ENCODE peak calls at places on chromosomes 3 and 15, in ten cellular contexts. V, C, T, Z, U, Y, G, I, K and F are unnamed samples.

GRCh38 chr3:32220006-32220405 is 18.5 kb upstream of the CMTM8 start:
- DNase-seq in V (no peak), C (no peak), T (no peak), Z (no peak), U (no peak), Y (no peak), G (no peak), I (no peak), K (peak), F (no peak)

GRCh38 chr3:15964605-15965061 is 166.9 kb upstream of the ANKRD28 start:
- DNase-seq in V (peak), C (no peak), T (no peak), Z (no peak), U (peak), Y (peak), G (no peak), I (no peak), K (peak), F (no peak)

GRCh38 chr3:13023251-13024055 is 49.8 kb downstream of the IQSEC1 start:
- DNase-seq in V (no peak), C (no peak), T (no peak), Z (no peak), U (no peak), Y (no peak), G (no peak), I (peak), K (peak), F (no peak)

GRCh38 chr3:155639462-155640055 is 105.3 kb downstream of the PLCH1 start:
- DNase-seq in V (no peak), C (no peak), T (no peak), Z (no peak), U (no peak), Y (no peak), G (no peak), I (no peak), K (no peak), F (no peak)

GRCh38 chr15:78620021-78620838 is 566 bp downstream of the CHRNA3 start:
- DNase-seq in V (peak), C (peak), T (no peak), Z (no peak), U (peak), Y (peak), G (no peak), I (peak), K (peak), F (peak)

GRCh38 chr15:93049233-93049632 is 39.8 kb downstream of the RGMA start:
- DNase-seq in V (no peak), C (no peak), T (no peak), Z (no peak), U (no peak), Y (no peak), G (no peak), I (no peak), K (no peak), F (no peak)

GRCh38 chr3:2166552-2166951 is 67.9 kb downstream of the CNTN4 start:
- DNase-seq in V (no peak), C (no peak), T (no peak), Z (no peak), U (peak), Y (no peak), G (no peak), I (no peak), K (peak), F (no peak)

GRCh38 chr3:170531557-170532335 is 54.1 kb downstream of the SLC7A14 start:
- DNase-seq in V (no peak), C (no peak), T (no peak), Z (no peak), U (no peak), Y (no peak), G (no peak), I (no peak), K (no peak), F (no peak)

GRCh38 chr3:172094621-172095557 is 55.5 kb downstream of the FNDC3B start:
- DNase-seq in V (peak), C (no peak), T (no peak), Z (no peak), U (no peak), Y (no peak), G (no peak), I (peak), K (peak), F (no peak)

GRCh38 chr15:77544162-77544561 is 88.5 kb downstream of the LINGO1 start:
- DNase-seq in V (no peak), C (no peak), T (no peak), Z (no peak), U (no peak), Y (no peak), G (no peak), I (no peak), K (no peak), F (no peak)

GRCh38 chr3:102505542-102505941 is 70.7 kb downstream of the ZPLD1 start:
- DNase-seq in V (no peak), C (no peak), T (no peak), Z (no peak), U (no peak), Y (no peak), G (no peak), I (no peak), K (no peak), F (no peak)

GRCh38 chr3:38536686-38537085 is 40.5 kb downstream of the EXOG start:
- DNase-seq in V (no peak), C (no peak), T (no peak), Z (no peak), U (no peak), Y (no peak), G (no peak), I (no peak), K (no peak), F (no peak)

GRCh38 chr15:47670365-47670764 is 46.9 kb upstream of the SEMA6D start:
- DNase-seq in V (no peak), C (no peak), T (no peak), Z (no peak), U (peak), Y (no peak), G (no peak), I (no peak), K (no peak), F (no peak)

GRCh38 chr15:59380902-59381610 is 8.4 kb upstream of the MYO1E start:
- DNase-seq in V (no peak), C (no peak), T (no peak), Z (no peak), U (peak), Y (no peak), G (no peak), I (no peak), K (no peak), F (no peak)

GRCh38 chr3:108114423-108115065 is 23.7 kb upstream of the CD47 start:
- DNase-seq in V (no peak), C (no peak), T (no peak), Z (no peak), U (no peak), Y (no peak), G (no peak), I (no peak), K (no peak), F (no peak)

GRCh38 chr3:43638594-43639447 is 17.0 kb upstream of the ANO10 start:
- DNase-seq in V (no peak), C (peak), T (no peak), Z (no peak), U (peak), Y (no peak), G (peak), I (peak), K (peak), F (peak)

GRCh38 chr3:53800041-53800440 is 46.2 kb downstream of the CHDH start:
- DNase-seq in V (no peak), C (no peak), T (no peak), Z (no peak), U (no peak), Y (no peak), G (no peak), I (no peak), K (no peak), F (no peak)

GRCh38 chr3:30728143-30728542 is 121.7 kb downstream of the TGFBR2 start:
- DNase-seq in V (no peak), C (no peak), T (no peak), Z (no peak), U (no peak), Y (no peak), G (no peak), I (no peak), K (no peak), F (no peak)

GRCh38 chr3:99659032-99659431 is 20.6 kb downstream of the COL8A1 start:
- DNase-seq in V (peak), C (no peak), T (peak), Z (no peak), U (no peak), Y (peak), G (no peak), I (no peak), K (peak), F (no peak)

GRCh38 chr15:79028411-79028964 is 62.1 kb downstream of the RASGRF1 start:
- DNase-seq in V (peak), C (no peak), T (no peak), Z (peak), U (peak), Y (peak), G (no peak), I (peak), K (peak), F (peak)

GRCh38 chr15:58222698-58223097 is 84.5 kb downstream of the AQP9 start:
- DNase-seq in V (no peak), C (no peak), T (no peak), Z (no peak), U (no peak), Y (no peak), G (no peak), I (no peak), K (peak), F (no peak)

GRCh38 chr15:58221591-58222241 is 83.5 kb downstream of the AQP9 start:
- DNase-seq in V (peak), C (peak), T (no peak), Z (no peak), U (peak), Y (peak), G (no peak), I (peak), K (peak), F (peak)

GRCh38 chr15:58223432-58223831 is 85.3 kb downstream of the AQP9 start:
- DNase-seq in V (no peak), C (no peak), T (no peak), Z (no peak), U (no peak), Y (no peak), G (no peak), I (no peak), K (no peak), F (no peak)

GRCh38 chr15:58227706-58228543 is 89.7 kb downstream of the AQP9 start:
- DNase-seq in V (peak), C (peak), T (no peak), Z (peak), U (peak), Y (peak), G (peak), I (peak), K (peak), F (peak)

GRCh38 chr15:58224068-58224467 is 85.9 kb downstream of the AQP9 start:
- DNase-seq in V (peak), C (no peak), T (no peak), Z (no peak), U (no peak), Y (peak), G (no peak), I (no peak), K (no peak), F (no peak)
- TF ChIP-seq CTCF in V (no peak), C (no peak), T (no peak), Z (no peak), U (no peak), Y (no peak), G (no peak), I (no peak), K (no peak), F (no peak)

GRCh38 chr15:66966256-66966655 is 99.1 kb upstream of the SMAD3 start:
- DNase-seq in V (no peak), C (no peak), T (no peak), Z (no peak), U (no peak), Y (no peak), G (no peak), I (no peak), K (no peak), F (no peak)
- TF ChIP-seq CTCF in V (peak), C (no peak), T (no peak), Z (no peak), U (peak), Y (no peak), G (no peak), I (peak), K (peak), F (peak)

GRCh38 chr15:101121511-101122090 is 130.2 kb downstream of the CHSY1 start:
- DNase-seq in V (peak), C (peak), T (peak), Z (peak), U (peak), Y (peak), G (peak), I (peak), K (peak), F (peak)
- TF ChIP-seq CTCF in V (peak), C (no peak), T (no peak), Z (no peak), U (peak), Y (peak), G (peak), I (peak), K (peak), F (no peak)

GRCh38 chr3:124401841-124402240 is 328.4 kb upstream of the UMPS start:
- DNase-seq in V (peak), C (no peak), T (no peak), Z (no peak), U (peak), Y (peak), G (no peak), I (no peak), K (peak), F (no peak)

GRCh38 chr3:124396397-124396796 is 333.9 kb upstream of the UMPS start:
- DNase-seq in V (no peak), C (no peak), T (no peak), Z (no peak), U (no peak), Y (no peak), G (no peak), I (no peak), K (no peak), F (no peak)

GRCh38 chr3:124397088-124397487 is 333.2 kb upstream of the UMPS start:
- DNase-seq in V (no peak), C (no peak), T (no peak), Z (no peak), U (no peak), Y (no peak), G (no peak), I (no peak), K (no peak), F (no peak)

GRCh38 chr3:124395584-124396340 is 334.5 kb upstream of the UMPS start:
- DNase-seq in V (peak), C (no peak), T (peak), Z (no peak), U (no peak), Y (peak), G (no peak), I (no peak), K (no peak), F (no peak)

GRCh38 chr3:124398594-124398993 is 331.7 kb upstream of the UMPS start:
- DNase-seq in V (no peak), C (no peak), T (no peak), Z (no peak), U (no peak), Y (no peak), G (no peak), I (no peak), K (no peak), F (no peak)
- TF ChIP-seq CTCF in V (no peak), C (no peak), T (no peak), Z (no peak), U (no peak), Y (no peak), G (no peak), I (no peak), K (no peak), F (no peak)

GRCh38 chr3:169058681-169059080 is 604.8 kb downstream of the MECOM start:
- DNase-seq in V (no peak), C (no peak), T (no peak), Z (no peak), U (no peak), Y (no peak), G (no peak), I (no peak), K (no peak), F (no peak)

GRCh38 chr3:169060037-169060436 is 603.5 kb downstream of the MECOM start:
- DNase-seq in V (peak), C (no peak), T (no peak), Z (no peak), U (no peak), Y (peak), G (no peak), I (no peak), K (peak), F (no peak)
- TF ChIP-seq CTCF in V (no peak), C (no peak), T (no peak), Z (no peak), U (no peak), Y (no peak), G (no peak), I (no peak), K (peak), F (no peak)

GRCh38 chr3:72411843-72412242 is 436.4 kb downstream of the SHQ1 start:
- DNase-seq in V (no peak), C (no peak), T (no peak), Z (no peak), U (no peak), Y (no peak), G (no peak), I (no peak), K (no peak), F (no peak)

GRCh38 chr3:72411102-72411501 is 437.1 kb downstream of the SHQ1 start:
- DNase-seq in V (no peak), C (no peak), T (no peak), Z (no peak), U (no peak), Y (no peak), G (no peak), I (no peak), K (no peak), F (no peak)

GRCh38 chr3:72414481-72415016 is 433.7 kb downstream of the SHQ1 start:
- DNase-seq in V (no peak), C (no peak), T (no peak), Z (no peak), U (no peak), Y (no peak), G (no peak), I (no peak), K (no peak), F (no peak)

GRCh38 chr3:72413228-72413627 is 435.0 kb downstream of the SHQ1 start:
- DNase-seq in V (peak), C (no peak), T (no peak), Z (no peak), U (no peak), Y (peak), G (no peak), I (no peak), K (peak), F (no peak)

GRCh38 chr3:72412557-72412956 is 435.7 kb downstream of the SHQ1 start:
- DNase-seq in V (no peak), C (no peak), T (no peak), Z (no peak), U (no peak), Y (no peak), G (no peak), I (no peak), K (no peak), F (no peak)
- TF ChIP-seq CTCF in V (no peak), C (no peak), T (no peak), Z (no peak), U (no peak), Y (no peak), G (no peak), I (no peak), K (no peak), F (no peak)

DNA sequence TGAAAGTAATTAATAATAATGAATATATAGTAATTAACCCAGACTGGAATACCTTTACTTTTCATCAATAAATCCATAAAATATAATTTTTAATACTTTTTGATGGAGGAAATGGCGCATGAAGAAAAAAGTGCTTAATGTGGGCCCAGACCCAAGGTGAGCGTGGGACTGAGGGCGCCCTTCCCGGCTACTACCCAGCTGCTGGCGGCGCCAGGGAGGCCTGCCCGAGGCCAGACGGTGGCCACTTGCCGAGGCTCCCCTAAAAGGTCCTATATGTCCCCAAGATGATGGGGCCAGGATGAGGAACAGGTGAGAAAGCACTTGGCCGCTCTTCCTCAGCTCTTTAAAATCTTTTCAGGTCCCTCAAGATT is 29.1 kb downstream of the CCNL1 start:
- DNase-seq in V (no peak), C (no peak), T (no peak), Z (no peak), U (peak), Y (no peak), G (no peak), I (no peak), K (no peak), F (no peak)
- TF ChIP-seq CTCF in V (no peak), C (no peak), T (no peak), Z (no peak), U (no peak), Y (no peak), G (no peak), I (no peak), K (no peak), F (peak)